ENCODE peak calls at places on chromosomes 11 and 22, in six cellular contexts. O is adrenal gland, Z is cardiac fibroblast, N is mucosa of descending colon, X is heart left ventricle, E is tibial artery. T is an unnamed sample.
A peak's percentile ranks its signal among the peaks of the same experiment; 100 is the strongest.

GRCh38 chr11:128582496-128583366 is 4.6 kb downstream of the ETS1 start:
- DNase-seq in O (peak; percentile 55), Z (peak; percentile 92), N (no peak), X (peak; percentile 43), E (no peak), T (peak; percentile 94)

GRCh38 chr22:30397656-30398635 is 1.1 kb downstream of the SEC14L2 start:
- DNase-seq in O (no peak), Z (no peak), N (no peak), X (no peak), E (no peak), T (no peak)

GRCh38 chr11:95585071-95585751 is 204.4 kb downstream of the FAM76B start:
- DNase-seq in O (no peak), Z (no peak), N (no peak), X (no peak), E (no peak), T (peak; percentile 66)

GRCh38 chr11:65785329-65786007 is 1.4 kb upstream of the OVOL1 start:
- DNase-seq in O (no peak), Z (no peak), N (peak; percentile 31), X (peak; percentile 16), E (no peak), T (no peak)

GRCh38 chr11:46160100-46160499 is 38.8 kb upstream of the PHF21A start:
- DNase-seq in O (no peak), Z (no peak), N (no peak), X (no peak), E (no peak), T (no peak)

GRCh38 chr11:83044958-83045712 is 26.6 kb downstream of the RAB30 start:
- DNase-seq in O (no peak), Z (peak; percentile 47), N (no peak), X (no peak), E (no peak), T (peak; percentile 81)

GRCh38 chr11:83441171-83441570 is 155.0 kb upstream of the CCDC90B start:
- DNase-seq in O (no peak), Z (no peak), N (no peak), X (no peak), E (no peak), T (no peak)

GRCh38 chr11:102989379-102990047 is 34.0 kb upstream of the MMP13 start:
- DNase-seq in O (no peak), Z (no peak), N (no peak), X (no peak), E (no peak), T (peak; percentile 62)

GRCh38 chr11:13009921-13010736 is 1.0 kb downstream of the RASSF10 start:
- DNase-seq in O (no peak), Z (no peak), N (peak; percentile 53), X (no peak), E (no peak), T (peak; percentile 21)

GRCh38 chr22:22673099-22673498 is 28.7 kb downstream of the GGTLC2 start:
- DNase-seq in O (no peak), Z (no peak), N (no peak), X (no peak), E (no peak), T (no peak)

GRCh38 chr22:42830161-42830560 is 26.9 kb downstream of the ARFGAP3 start:
- DNase-seq in O (no peak), Z (no peak), N (no peak), X (no peak), E (no peak), T (no peak)

GRCh38 chr22:32130464-32130863 is 28.6 kb downstream of the C22orf42 start:
- DNase-seq in O (no peak), Z (no peak), N (no peak), X (no peak), E (no peak), T (peak; percentile 25)

DNA sequence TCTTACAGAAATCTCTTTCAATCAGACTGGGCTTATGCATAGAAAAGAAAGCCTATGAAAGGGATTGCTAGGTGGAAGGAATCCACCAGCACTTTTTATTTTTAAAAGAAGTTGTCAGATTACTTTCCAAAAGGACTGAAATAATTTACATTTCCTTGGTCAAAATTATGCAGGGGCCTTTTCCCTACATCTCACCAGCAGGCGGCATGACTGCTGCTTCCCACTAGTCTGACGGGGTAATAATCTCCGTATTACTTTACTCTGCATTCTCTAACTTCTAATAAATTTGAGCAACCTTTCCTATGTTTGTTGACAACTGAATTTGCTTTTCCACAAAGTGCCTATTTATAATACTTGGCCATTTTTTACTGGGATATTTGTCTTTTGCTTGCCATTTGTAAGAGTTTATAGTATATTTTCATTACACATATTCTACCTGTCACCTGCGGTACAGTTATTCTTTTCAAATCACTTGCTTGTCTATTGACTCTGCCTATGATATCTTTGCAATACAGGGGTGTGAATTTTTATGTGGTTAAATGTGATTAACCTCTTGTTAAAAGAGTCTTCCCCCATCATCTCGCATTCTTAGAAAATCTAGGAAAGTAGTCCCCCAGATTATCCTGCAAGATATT is 51.9 kb upstream of the USP47 start:
- DNase-seq in O (no peak), Z (peak; percentile 36), N (no peak), X (no peak), E (no peak), T (peak; percentile 23)
- TF ChIP-seq CTCF in O (peak; percentile 37), Z (peak; percentile 69), N (peak; percentile 40), X (no peak), E (peak; percentile 48), T (peak; percentile 59)

DNA sequence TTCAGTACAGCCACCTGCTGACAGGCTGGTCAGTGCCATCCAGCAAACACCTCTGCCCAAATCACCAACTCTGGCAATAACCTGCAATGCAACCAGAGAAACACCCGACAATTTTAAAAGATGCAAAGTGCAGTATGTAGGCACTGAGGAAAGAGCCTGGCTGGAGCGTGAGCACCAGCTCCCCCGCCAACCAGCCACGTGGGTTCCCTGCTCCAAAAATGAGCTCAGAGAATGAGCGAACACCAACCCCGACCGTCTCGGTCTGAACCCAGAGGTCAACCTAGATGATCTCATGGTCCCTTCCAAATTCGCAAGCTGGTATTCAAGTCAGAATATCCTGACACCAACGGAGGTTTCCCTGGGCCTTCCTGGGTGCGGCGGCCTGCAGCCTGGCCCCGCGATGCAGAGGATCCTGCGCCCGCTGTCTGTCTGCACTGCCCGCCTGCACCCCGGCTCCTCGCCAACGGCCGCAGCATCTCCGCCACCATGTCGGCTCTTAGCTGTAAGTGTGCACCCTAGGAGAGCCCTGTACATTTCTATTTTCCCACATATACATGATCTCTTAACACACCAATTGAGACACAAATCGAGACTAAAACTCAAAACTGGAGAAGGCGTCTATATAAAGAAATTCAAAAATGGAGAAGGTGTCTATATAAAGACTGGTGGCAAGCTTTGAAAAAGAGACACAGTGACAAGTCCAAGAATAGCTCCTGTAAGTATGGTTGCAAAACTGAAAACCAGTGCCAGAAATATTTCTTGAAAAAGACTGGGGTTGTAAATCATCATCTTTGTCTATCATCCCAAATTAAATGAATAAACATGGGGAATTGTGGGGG is 22.8 kb downstream of the TMEM184B start:
- DNase-seq in O (no peak), Z (no peak), N (no peak), X (no peak), E (no peak), T (no peak)
- H3K4me3 ChIP-seq in O (no peak overlapping the region), Z (no peak overlapping the region), N (no peak overlapping the region), X (no peak overlapping the region), E (peak overlapping the region; percentile 35), T (no peak overlapping the region)

GRCh38 chr22:17114173-17114957 is 6.8 kb downstream of the TMEM121B start:
- DNase-seq in O (no peak), Z (no peak), N (no peak), X (no peak), E (no peak), T (no peak)

GRCh38 chr22:17115311-17115710 is 5.8 kb downstream of the TMEM121B start:
- DNase-seq in O (no peak), Z (no peak), N (no peak), X (no peak), E (no peak), T (no peak)

GRCh38 chr22:17113600-17113999 is 7.6 kb downstream of the TMEM121B start:
- DNase-seq in O (no peak), Z (no peak), N (no peak), X (no peak), E (no peak), T (no peak)

GRCh38 chr22:17115927-17116326 is 5.2 kb downstream of the TMEM121B start:
- DNase-seq in O (no peak), Z (no peak), N (no peak), X (no peak), E (no peak), T (no peak)

GRCh38 chr22:17114958-17115235 is 6.3 kb downstream of the TMEM121B start:
- DNase-seq in O (no peak), Z (no peak), N (no peak), X (no peak), E (no peak), T (no peak)
- TF ChIP-seq CTCF in O (no peak), Z (no peak), N (no peak), X (no peak), E (no peak), T (no peak)

GRCh38 chr11:124944565-124944964 is 8.7 kb upstream of the HEPACAM start:
- DNase-seq in O (no peak), Z (no peak), N (no peak), X (no peak), E (no peak), T (no peak)
- H3K4me3 ChIP-seq in O (no peak overlapping the region), Z (no peak overlapping the region), N (no peak overlapping the region), X (no peak overlapping the region), E (no peak overlapping the region), T (no peak overlapping the region)

GRCh38 chr11:209275-210121 is 2.0 kb downstream of the RIC8A start:
- DNase-seq in O (peak; percentile 25), Z (peak; percentile 12), N (no peak), X (no peak), E (no peak), T (peak; percentile 21)
- TF ChIP-seq CTCF in O (no peak), Z (peak; percentile 10), N (no peak), X (no peak), E (no peak), T (no peak)

GRCh38 chr22:27668828-27669797 is 132.4 kb downstream of the MN1 start:
- DNase-seq in O (peak; percentile 96), Z (peak; percentile 81), N (peak; percentile 53), X (peak; percentile 96), E (no peak), T (peak; percentile 32)
- H3K4me3 ChIP-seq in O (no peak overlapping the region), Z (no peak overlapping the region), N (no peak overlapping the region), X (no peak overlapping the region), E (no peak overlapping the region), T (no peak overlapping the region)